ENCODE peak calls at places on chromosomes 7 and 10, in five cellular contexts. W is IMR-90, K is OCI-LY7, I is mesendoderm, O is hepatocyte. A is an unnamed sample.

GRCh38 chr7:75650671-75651070 is 88.1 kb downstream of the HIP1 start:
- DNase-seq in K (no peak), I (peak; percentile 59), W (no peak), O (no peak), A (peak; percentile 77)

GRCh38 chr10:126731613-126731995 is 61.1 kb upstream of the C10orf90 start:
- DNase-seq in W (no peak), O (no peak), I (no peak), K (no peak), A (no peak)

GRCh38 chr7:20197125-20197524 is 20.1 kb downstream of the MACC1 start:
- DNase-seq in O (no peak), K (no peak), I (peak; percentile 40), W (peak; percentile 16), A (no peak)

GRCh38 chr10:128009768-128010167 is 102.9 kb downstream of the PTPRE start:
- DNase-seq in I (no peak), K (no peak), W (peak; percentile 14), O (no peak), A (no peak)

GRCh38 chr10:42367532-42368230 is 270.7 kb downstream of the ZNF33B start:
- DNase-seq in I (peak; percentile 80), O (no peak), K (no peak), W (peak; percentile 16), A (peak; percentile 95)

GRCh38 chr10:31031205-31031665 is 430 bp downstream of the ZNF438 start:
- DNase-seq in I (no peak), K (no peak), O (no peak), W (no peak), A (no peak)

GRCh38 chr10:118107040-118107439 is 60.3 kb upstream of the RAB11FIP2 start:
- DNase-seq in O (no peak), I (no peak), W (no peak), K (no peak), A (no peak)

GRCh38 chr7:45921699-45922519 is 837 bp upstream of the IGFBP3 start:
- DNase-seq in O (peak; percentile 78), W (peak; percentile 75), K (peak; percentile 4), I (peak; percentile 83), A (peak; percentile 90)

GRCh38 chr10:48390933-48391845 is 84.7 kb downstream of the MAPK8 start:
- DNase-seq in O (no peak), W (peak; percentile 79), K (no peak), I (no peak), A (no peak)

GRCh38 chr10:87658383-87658795 is 1.3 kb upstream of the PAPSS2 start:
- DNase-seq in O (no peak), I (no peak), K (no peak), W (peak; percentile 37), A (no peak)

GRCh38 chr10:100998991-100999741 is 442 bp upstream of the LZTS2 start:
- DNase-seq in I (peak; percentile 74), W (peak; percentile 75), O (peak; percentile 93), K (peak; percentile 80), A (peak; percentile 99)

GRCh38 chr10:3433988-3434387 is 261.4 kb upstream of the PITRM1 start:
- DNase-seq in K (no peak), W (no peak), I (no peak), O (no peak), A (no peak)

GRCh38 chr10:96690755-96691730 is 29.3 kb downstream of the PIK3AP1 start:
- DNase-seq in I (no peak), O (no peak), K (no peak), W (peak; percentile 33), A (peak; percentile 52)

GRCh38 chr10:29113251-29113945 is 175.5 kb upstream of the LYZL1 start:
- DNase-seq in K (no peak), W (no peak), O (peak; percentile 56), I (peak; percentile 96), A (no peak)

GRCh38 chr7:50389961-50390360 is 60.2 kb downstream of the FIGNL1 start:
- DNase-seq in O (no peak), I (no peak), K (no peak), W (no peak), A (no peak)

GRCh38 chr7:23615331-23615730 is 18.1 kb downstream of the CCDC126 start:
- DNase-seq in W (peak; percentile 34), K (no peak), O (no peak), I (no peak), A (no peak)

GRCh38 chr10:11120711-11121110 is 103.0 kb downstream of the CELF2 start:
- DNase-seq in W (no peak), I (no peak), K (no peak), O (no peak), A (no peak)

GRCh38 chr10:46550076-46550790 is 6.2 kb downstream of the GPRIN2 start:
- DNase-seq in K (no peak), W (no peak), O (no peak), I (no peak), A (peak; percentile 84)

GRCh38 chr10:133258818-133259602 is 17.7 kb downstream of the ADAM8 start:
- DNase-seq in I (no peak), W (peak; percentile 100), K (no peak), O (peak; percentile 76), A (peak; percentile 100)

GRCh38 chr7:101940830-101941229 is 123.4 kb downstream of the CUX1 start:
- DNase-seq in I (peak; percentile 93), W (no peak), K (peak; percentile 40), O (peak; percentile 63), A (no peak)

GRCh38 chr7:2632717-2633537 is 1.1 kb downstream of the TTYH3 start:
- DNase-seq in O (peak; percentile 86), K (peak; percentile 39), I (peak; percentile 75), W (peak; percentile 69), A (peak; percentile 97)

GRCh38 chr10:131663411-131663810 is 237.4 kb upstream of the PPP2R2D start:
- DNase-seq in O (no peak), I (no peak), K (no peak), W (no peak), A (no peak)

GRCh38 chr10:99658622-99659030 is 683 bp upstream of the ENTPD7 start:
- DNase-seq in K (no peak), I (peak; percentile 9), O (peak; percentile 80), W (peak; percentile 55), A (peak; percentile 71)

DNA sequence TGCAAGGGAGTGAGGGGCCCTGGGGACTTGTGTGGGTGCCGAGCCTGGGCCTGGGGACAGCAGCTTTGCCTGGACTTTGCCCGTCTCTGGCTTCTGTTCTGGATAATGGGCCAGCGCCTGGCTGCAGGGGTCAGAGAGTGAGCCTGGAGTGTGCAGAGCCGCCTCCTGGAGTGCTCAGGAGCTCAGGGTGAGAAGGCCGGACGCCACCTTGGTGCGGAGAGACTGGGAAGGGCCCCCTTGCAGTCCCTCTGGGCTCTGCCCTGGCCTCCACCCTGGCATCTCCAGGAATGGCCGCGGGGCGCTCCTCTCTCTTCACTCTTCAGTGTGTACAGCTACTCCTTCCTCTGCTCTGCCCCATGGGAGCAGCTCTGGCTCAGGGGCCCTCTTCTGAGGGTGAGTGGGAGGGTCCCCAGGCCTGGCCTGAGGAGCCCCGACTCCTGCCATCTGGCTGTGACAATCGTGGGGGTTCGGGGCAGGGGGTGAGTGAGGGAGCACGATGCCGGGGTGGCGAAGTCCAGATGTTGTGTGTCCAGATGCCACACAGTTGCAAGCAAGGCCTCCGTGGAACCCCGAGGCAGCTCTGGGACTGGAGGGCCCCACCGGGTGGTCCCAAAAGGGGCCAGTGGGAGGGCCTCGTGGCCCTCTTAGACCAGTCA is 187.1 kb downstream of the DNAJB6 start:
- DNase-seq in O (no peak), W (no peak), I (no peak), K (no peak), A (peak; percentile 74)
- H3K4me2 ChIP-seq in O (no peak overlapping the region), W (no peak overlapping the region), I (no peak overlapping the region), K (no peak overlapping the region), A (no peak overlapping the region)

DNA sequence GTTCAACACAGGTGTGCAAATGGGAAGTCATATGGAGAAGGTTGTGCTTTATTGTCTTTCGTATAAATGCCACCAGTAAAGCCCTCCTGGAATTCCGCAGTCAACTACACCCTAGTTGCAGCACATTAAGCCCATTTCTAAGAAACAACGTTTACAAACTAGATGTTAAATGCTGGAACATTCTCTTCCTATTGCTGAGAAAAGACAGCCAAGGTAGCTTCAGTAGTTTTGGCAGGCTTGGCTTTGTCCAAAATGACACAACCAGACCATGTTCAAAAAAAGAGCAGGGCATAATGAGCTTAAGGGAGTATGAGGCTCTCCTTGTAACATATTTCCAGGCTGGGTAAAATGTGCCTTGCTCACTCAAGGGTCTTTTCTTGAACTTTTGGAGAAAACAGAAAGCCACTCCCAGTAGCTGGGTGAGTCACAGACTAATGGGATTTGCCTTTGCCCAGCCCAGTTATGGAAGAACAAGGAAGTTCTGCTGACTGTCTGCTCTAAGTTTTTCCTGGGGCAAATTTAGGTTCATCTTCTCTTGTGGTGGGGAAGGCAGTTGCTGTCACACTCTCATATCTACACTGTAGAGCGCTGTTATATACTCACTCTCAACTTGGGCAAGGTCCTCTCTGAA is 238.7 kb downstream of the PLXNA4 start:
- DNase-seq in W (no peak), K (no peak), I (no peak), O (no peak), A (no peak)
- H3K4me2 ChIP-seq in W (no peak overlapping the region), K (no peak overlapping the region), I (no peak overlapping the region), O (no peak overlapping the region), A (no peak overlapping the region)

DNA sequence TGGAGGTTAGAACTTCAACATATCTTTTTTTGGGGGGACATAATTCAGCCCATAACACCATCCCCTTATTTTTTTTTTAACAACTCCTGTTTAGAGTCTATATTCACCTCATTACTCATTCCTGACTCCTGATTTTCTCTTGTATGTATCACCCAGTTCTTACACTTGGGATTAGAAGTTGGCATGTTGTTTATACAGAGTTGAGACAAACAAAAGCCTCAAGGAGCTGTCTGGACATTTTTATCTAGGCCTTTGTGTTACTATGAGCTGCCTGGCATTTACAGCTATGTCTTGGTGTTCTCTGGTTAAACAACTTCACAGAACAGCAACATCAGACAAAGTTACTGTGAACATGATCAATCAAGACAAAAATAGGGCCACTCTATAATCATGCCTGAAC is 517.5 kb downstream of the KIF20B start:
- DNase-seq in O (no peak), W (no peak), I (no peak), K (no peak), A (no peak)
- H3K4me2 ChIP-seq in O (no peak overlapping the region), W (no peak overlapping the region), I (no peak overlapping the region), K (no peak overlapping the region), A (no peak overlapping the region)

DNA sequence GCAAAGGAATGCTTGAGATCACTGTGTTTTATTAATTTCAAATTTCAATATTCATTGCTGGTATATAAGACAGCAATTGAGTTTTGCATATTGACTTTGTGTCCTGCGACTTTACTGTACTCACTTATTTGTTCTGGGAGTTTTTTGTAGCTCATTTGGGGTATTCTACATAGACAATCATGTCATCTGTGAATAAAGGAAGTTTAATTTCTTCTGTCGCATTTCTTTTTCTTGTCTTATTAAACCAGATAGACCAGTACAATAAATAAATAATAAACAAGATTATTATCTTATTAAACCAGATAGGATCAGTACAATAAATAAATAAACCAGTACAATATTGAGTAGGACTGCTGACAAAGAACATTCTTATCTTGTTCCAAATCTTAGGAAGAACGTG is 448.2 kb downstream of the RPS24 start:
- DNase-seq in K (no peak), O (no peak), I (no peak), W (no peak), A (no peak)
- H3K4me2 ChIP-seq in K (no peak overlapping the region), O (no peak overlapping the region), I (no peak overlapping the region), W (no peak overlapping the region), A (no peak overlapping the region)

GRCh38 chr10:52637592-52637991 is 135.0 kb downstream of the MBL2 start:
- DNase-seq in K (no peak), O (peak; percentile 60), I (no peak), W (no peak), A (no peak)
- H3K4me2 ChIP-seq in K (no peak overlapping the region), O (no peak overlapping the region), I (no peak overlapping the region), W (no peak overlapping the region), A (no peak overlapping the region)